ENCODE peak calls at places on chromosomes 7 and 10, in ten cellular contexts. P is heart left ventricle, G is mammary epithelial cell, C is A549, I is suprapubic skin, N is PC-9, B is heart right ventricle, T is transverse colon, U is PC-3, A is BE2C. Z is an unnamed sample.

GRCh38 chr7:54940748-54941147 is 78.1 kb upstream of the EGFR start:
- DNase-seq in U (peak; percentile 66), C (no peak), T (no peak), B (no peak), N (no peak), A (no peak), I (no peak), G (no peak), P (no peak), Z (no peak)

GRCh38 chr10:13685885-13686284 is 99.1 kb downstream of the PRPF18 start:
- DNase-seq in G (peak; percentile 74), C (no peak), A (no peak), B (peak; percentile 42), I (no peak), N (no peak), U (no peak), T (no peak), P (peak; percentile 82), Z (no peak)

GRCh38 chr10:9635691-9636090 is 1382.0 kb upstream of the CELF2 start:
- DNase-seq in N (no peak), T (no peak), U (no peak), A (no peak), C (no peak), P (no peak), G (no peak), I (no peak), B (no peak), Z (no peak)

GRCh38 chr10:59131673-59132072 is 44.8 kb upstream of the PHYHIPL start:
- DNase-seq in C (no peak), G (no peak), P (no peak), I (no peak), B (no peak), T (no peak), U (no peak), N (no peak), A (no peak), Z (no peak)

GRCh38 chr7:47266131-47266706 is 315.7 kb downstream of the TNS3 start:
- DNase-seq in G (peak; percentile 33), N (peak; percentile 49), B (peak; percentile 64), A (peak; percentile 65), C (peak; percentile 70), I (no peak), P (peak; percentile 53), T (peak; percentile 75), U (peak; percentile 80), Z (no peak)

GRCh38 chr7:138519061-138519798 is 59.2 kb downstream of the TRIM24 start:
- DNase-seq in P (no peak), U (no peak), C (no peak), N (no peak), G (no peak), I (no peak), A (no peak), T (no peak), B (no peak), Z (no peak)

GRCh38 chr10:84706875-84707274 is 378.5 kb downstream of the CCSER2 start:
- DNase-seq in B (no peak), U (no peak), A (no peak), P (no peak), N (no peak), G (peak; percentile 64), T (no peak), I (no peak), C (no peak), Z (no peak)

GRCh38 chr7:151682831-151683614 is 163.3 kb upstream of the RHEB start:
- DNase-seq in I (peak; percentile 52), P (no peak), T (no peak), U (no peak), C (no peak), G (no peak), N (no peak), A (no peak), B (no peak), Z (no peak)

GRCh38 chr10:114821915-114822770 is 563 bp downstream of the FHIP2A start:
- DNase-seq in A (peak; percentile 24), N (no peak), U (peak; percentile 13), I (peak; percentile 62), P (peak; percentile 72), B (peak; percentile 37), G (peak; percentile 43), T (peak; percentile 25), C (peak; percentile 26), Z (no peak)

GRCh38 chr10:122124342-122124741 is 135.4 kb downstream of the TACC2 start:
- DNase-seq in T (no peak), P (no peak), I (no peak), C (no peak), A (no peak), B (no peak), N (no peak), U (no peak), G (no peak), Z (no peak)

GRCh38 chr7:139602143-139602722 is 78.7 kb downstream of the CLEC2L start:
- DNase-seq in G (peak; percentile 10), P (no peak), T (no peak), A (no peak), U (peak; percentile 39), N (no peak), B (no peak), C (peak; percentile 45), I (no peak), Z (no peak)

GRCh38 chr7:99733448-99733847 is 1.5 kb downstream of the CYP3A7 start:
- DNase-seq in C (peak; percentile 26), G (no peak), A (no peak), B (no peak), I (no peak), N (no peak), U (no peak), P (no peak), T (no peak), Z (no peak)

GRCh38 chr10:84329094-84329611 is 764 bp downstream of the CCSER2 start:
- DNase-seq in A (peak; percentile 59), P (no peak), I (no peak), C (peak; percentile 40), G (peak; percentile 57), B (peak; percentile 17), T (peak; percentile 38), U (peak; percentile 35), N (no peak), Z (peak; percentile 48)

GRCh38 chr10:3573498-3573897 is 211.5 kb downstream of the KLF6 start:
- DNase-seq in A (no peak), B (no peak), N (no peak), I (no peak), U (no peak), T (no peak), P (no peak), G (no peak), C (no peak), Z (no peak)

GRCh38 chr10:102113956-102114857 is 6.0 kb downstream of the LDB1 start:
- DNase-seq in U (no peak), A (no peak), P (peak; percentile 48), I (peak; percentile 75), C (no peak), B (peak; percentile 35), T (peak; percentile 29), G (peak; percentile 31), N (no peak), Z (peak; percentile 14)

GRCh38 chr10:74078037-74078436 is 72.6 kb downstream of the AP3M1 start:
- DNase-seq in T (no peak), U (peak; percentile 85), P (no peak), G (no peak), C (no peak), N (no peak), B (no peak), A (no peak), I (no peak), Z (no peak)

GRCh38 chr7:131265227-131265626 is 62.4 kb upstream of the MKLN1 start:
- DNase-seq in N (no peak), P (peak; percentile 34), B (no peak), U (no peak), A (no peak), T (no peak), G (no peak), I (no peak), C (no peak), Z (no peak)

GRCh38 chr10:123139521-123140163 is 3.9 kb downstream of the HMX3 start:
- DNase-seq in G (peak; percentile 84), B (no peak), T (peak; percentile 42), C (peak; percentile 22), N (peak; percentile 43), A (no peak), U (peak; percentile 59), I (no peak), P (no peak), Z (no peak)

GRCh38 chr7:111459757-111460280 is 102.5 kb downstream of the IMMP2L start:
- DNase-seq in A (no peak), B (no peak), U (no peak), C (no peak), G (no peak), P (no peak), N (no peak), T (no peak), I (no peak), Z (no peak)

GRCh38 chr7:46881507-46882127 is 700.3 kb downstream of the TNS3 start:
- DNase-seq in B (no peak), U (peak; percentile 31), N (peak; percentile 44), G (peak; percentile 6), P (no peak), C (no peak), T (no peak), I (no peak), A (no peak), Z (no peak)

GRCh38 chr10:100729877-100730738 is 15.3 kb upstream of the PAX2 start:
- DNase-seq in U (no peak), C (peak; percentile 50), B (no peak), I (no peak), G (no peak), A (no peak), P (no peak), N (no peak), T (no peak), Z (no peak)
- TF ChIP-seq CTCF in U (no peak), C (no peak), B (no peak), I (no peak), G (no peak), A (no peak), P (no peak), N (no peak), T (no peak), Z (no peak)

GRCh38 chr10:48411510-48411909 is 105.0 kb downstream of the MAPK8 start:
- DNase-seq in B (no peak), N (no peak), C (no peak), U (no peak), T (no peak), P (no peak), G (no peak), I (no peak), A (no peak), Z (no peak)
- H3K4me1 ChIP-seq in B (no peaks in the 10 kb centered on the region), N (no peaks in the 10 kb centered on the region), C (peaks cover 9% of the 10 kb centered on the region), U (peaks cover 8% of the 10 kb centered on the region), T (no peaks in the 10 kb centered on the region), P (no peaks in the 10 kb centered on the region), G (peaks cover 24% of the 10 kb centered on the region), I (no peaks in the 10 kb centered on the region), A (no peaks in the 10 kb centered on the region), Z (no peaks in the 10 kb centered on the region)

DNA sequence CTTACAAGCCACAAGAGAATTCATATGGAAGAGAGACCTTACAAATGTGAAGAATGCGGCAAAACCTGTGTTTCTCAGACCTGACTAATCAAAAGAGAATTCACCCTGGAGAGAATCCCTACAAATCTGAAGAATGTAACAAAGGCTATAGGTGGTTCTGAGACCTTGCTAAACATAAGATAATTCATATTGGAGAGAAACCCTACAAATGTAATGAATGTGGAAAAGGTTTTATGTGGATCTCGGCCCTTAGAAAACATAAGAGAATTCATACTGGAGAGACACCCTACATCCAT is 33.4 kb downstream of the ZNF727 start:
- DNase-seq in N (no peak), G (no peak), U (no peak), I (no peak), P (no peak), C (no peak), T (no peak), A (no peak), B (no peak), Z (no peak)
- H3K9me3 ChIP-seq in N (peaks cover 30% of the 10 kb centered on the region), G (peaks cover 70% of the 10 kb centered on the region), U (peaks cover 37% of the 10 kb centered on the region), I (peaks cover 60% of the 10 kb centered on the region), P (peaks cover 52% of the 10 kb centered on the region), C (peaks cover 64% of the 10 kb centered on the region), T (peaks cover 91% of the 10 kb centered on the region), A (no peaks in the 10 kb centered on the region), B (peaks cover 15% of the 10 kb centered on the region), Z (peaks cover 46% of the 10 kb centered on the region)

GRCh38 chr10:90712529-90712928 is 145.3 kb downstream of the HTR7 start:
- DNase-seq in G (no peak), N (no peak), A (no peak), I (no peak), C (no peak), T (no peak), U (no peak), P (no peak), B (no peak), Z (no peak)
- TF ChIP-seq CTCF in G (no peak), N (no peak), A (no peak), I (no peak), C (no peak), T (no peak), U (peak; percentile 31), P (no peak), B (no peak), Z (no peak)